ENCODE peak calls at places on chromosome 12, in four cellular contexts. C, R, D and J are unnamed samples. For H3K4me1, the result is how much of the 10 kb centered on the place peaks cover.

GRCh38 chr12:90128526-90128925 is 419.9 kb upstream of the ATP2B1 start:
- DNase-seq in D (no peak), C (no peak), R (no peak), J (no peak)

GRCh38 chr12:39294712-39295111 is 148.2 kb downstream of the KIF21A start:
- DNase-seq in R (no peak), D (no peak), C (no peak), J (no peak)

GRCh38 chr12:15679146-15679545 is 110.0 kb downstream of the EPS8 start:
- DNase-seq in R (no peak), C (no peak), D (no peak), J (no peak)

GRCh38 chr12:68447807-68448138 is 115.6 kb upstream of the MDM1 start:
- DNase-seq in C (no peak), R (no peak), D (no peak), J (no peak)

GRCh38 chr12:50732591-50732990 is 31.3 kb upstream of the ATF1 start:
- DNase-seq in R (no peak), D (no peak), C (no peak), J (peak)

GRCh38 chr12:9248435-9248834 is 40.2 kb upstream of the PZP start:
- DNase-seq in D (no peak), C (no peak), R (no peak), J (no peak)

GRCh38 chr12:125076103-125076502 is 10.9 kb downstream of the AACS start:
- DNase-seq in C (peak), R (no peak), D (no peak), J (no peak)

GRCh38 chr12:33438890-33439586 is 581 bp downstream of the SYT10 start:
- DNase-seq in R (peak), D (no peak), C (peak), J (no peak)

GRCh38 chr12:19893514-19893913 is 454.2 kb downstream of the AEBP2 start:
- DNase-seq in R (no peak), C (peak), D (no peak), J (no peak)

GRCh38 chr12:113899844-113900471 is 66.2 kb downstream of the RBM19 start:
- DNase-seq in D (peak), C (no peak), R (no peak), J (no peak)

GRCh38 chr12:3496964-3497363 is 6.0 kb downstream of the PRMT8 start:
- DNase-seq in R (no peak), C (peak), D (peak), J (no peak)

GRCh38 chr12:75130811-75131210 is 78.8 kb downstream of the KCNC2 start:
- DNase-seq in D (no peak), C (no peak), R (no peak), J (no peak)

GRCh38 chr12:9001233-9001632 is 11.9 kb downstream of the KLRG1 start:
- DNase-seq in D (no peak), R (peak), C (no peak), J (no peak)

GRCh38 chr12:111785651-111786050 is 18.9 kb downstream of the ALDH2 start:
- DNase-seq in C (no peak), R (no peak), D (no peak), J (no peak)

GRCh38 chr12:76706099-76706498 is 57.8 kb upstream of the ZDHHC17 start:
- DNase-seq in R (no peak), D (no peak), C (no peak), J (no peak)

GRCh38 chr12:9163392-9163791 is 44.8 kb downstream of the PZP start:
- DNase-seq in R (no peak), D (no peak), C (no peak), J (no peak)

GRCh38 chr12:85575115-85576096 is 260.8 kb downstream of the RASSF9 start:
- DNase-seq in R (peak), C (peak), D (no peak), J (peak)

GRCh38 chr12:119247720-119248043 is 69.0 kb downstream of the HSPB8 start:
- DNase-seq in D (no peak), R (no peak), C (no peak), J (no peak)

GRCh38 chr12:109987615-109988014 is 8.6 kb downstream of the GIT2 start:
- DNase-seq in D (no peak), R (no peak), C (no peak), J (no peak)

GRCh38 chr12:77118696-77119095 is 53.3 kb upstream of the E2F7 start:
- DNase-seq in D (no peak), C (no peak), R (no peak), J (no peak)

GRCh38 chr12:132512197-132513069 is 22.5 kb downstream of the FBRSL1 start:
- DNase-seq in D (no peak), C (no peak), R (no peak), J (no peak)

GRCh38 chr12:89863332-89863938 is 154.8 kb upstream of the ATP2B1 start:
- DNase-seq in C (no peak), D (no peak), R (no peak), J (no peak)

GRCh38 chr12:76049575-76050251 is 18.1 kb upstream of the PHLDA1 start:
- DNase-seq in D (no peak), C (no peak), R (no peak), J (no peak)

GRCh38 chr12:117168976-117169375 is 21.3 kb downstream of the FBXO21 start:
- DNase-seq in D (no peak), C (no peak), R (no peak), J (no peak)

GRCh38 chr12:23197266-23197665 is 572.3 kb downstream of the ETNK1 start:
- DNase-seq in D (no peak), C (no peak), R (no peak), J (no peak)

GRCh38 chr12:20268121-20268732 is 100.1 kb upstream of the PDE3A start:
- DNase-seq in D (no peak), R (no peak), C (no peak), J (no peak)

GRCh38 chr12:129911437-129912049 is 7.7 kb upstream of the TMEM132D start:
- DNase-seq in R (no peak), C (peak), D (peak), J (peak)

GRCh38 chr12:124557518-124558223 is 9.7 kb downstream of the NCOR2 start:
- DNase-seq in D (no peak), C (no peak), R (no peak), J (no peak)

GRCh38 chr12:81558031-81558430 is 201.1 kb downstream of the PPFIA2 start:
- DNase-seq in R (no peak), D (no peak), C (no peak), J (no peak)

DNA sequence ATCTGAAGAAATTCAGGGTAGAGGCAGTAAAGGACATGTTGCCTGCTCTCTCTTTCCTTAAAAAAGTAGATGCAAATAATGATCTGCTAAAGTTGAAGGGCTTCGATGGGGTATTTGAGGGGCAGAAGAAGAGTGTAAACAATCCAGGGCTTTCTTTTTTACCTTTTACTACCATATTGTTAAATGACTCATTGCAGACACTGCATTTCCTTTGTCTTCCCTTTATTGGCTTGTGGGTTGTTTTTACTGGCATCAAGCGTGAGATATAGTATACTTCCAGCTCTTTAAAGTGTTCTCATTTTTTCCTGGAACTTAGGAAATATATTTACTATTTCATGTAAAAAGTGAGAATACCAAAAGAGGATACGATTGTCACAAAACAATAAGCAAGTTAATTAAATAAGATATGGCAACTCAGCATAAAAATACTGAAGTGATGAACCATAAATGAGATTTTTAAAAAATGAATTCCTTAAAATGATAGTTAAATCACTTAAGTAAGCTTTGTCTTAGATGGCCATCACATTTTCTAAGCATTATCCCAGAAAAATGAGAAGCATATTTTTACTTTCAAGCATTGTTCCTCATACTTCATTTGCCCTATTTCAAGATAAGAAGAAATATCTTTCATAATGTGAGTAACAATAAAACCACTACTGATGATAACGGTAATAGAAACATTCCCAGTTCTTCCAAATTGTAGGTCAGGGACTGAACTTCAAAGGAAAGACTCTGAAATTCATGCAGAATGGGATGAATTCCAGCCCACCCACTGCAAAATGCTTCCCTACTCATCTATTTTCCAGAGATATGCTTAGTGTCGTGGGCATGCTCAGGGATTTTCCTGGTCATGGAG is 72.4 kb upstream of the KRAS start:
- DNase-seq in R (no peak), D (no peak), C (no peak), J (no peak)
- H3K27ac ChIP-seq in R (no peak), D (no peak), C (no peak), J (peak)

GRCh38 chr12:13857750-13858149 is 123.7 kb downstream of the GRIN2B start:
- DNase-seq in C (no peak), R (no peak), D (no peak), J (no peak)

GRCh38 chr12:13853471-13853870 is 127.9 kb downstream of the GRIN2B start:
- DNase-seq in R (no peak), D (no peak), C (no peak), J (no peak)

GRCh38 chr12:13851828-13852227 is 129.6 kb downstream of the GRIN2B start:
- DNase-seq in C (no peak), R (no peak), D (no peak), J (no peak)
- H3K4me1 ChIP-seq in C (under half), R (under half), D (under half), J (under half)

GRCh38 chr12:54021006-54021405 is 7.2 kb upstream of the HOXC6 start:
- DNase-seq in D (no peak), C (no peak), R (peak), J (no peak)
- H3K4me3 ChIP-seq in D (no peak), C (no peak), R (peak), J (peak)

DNA sequence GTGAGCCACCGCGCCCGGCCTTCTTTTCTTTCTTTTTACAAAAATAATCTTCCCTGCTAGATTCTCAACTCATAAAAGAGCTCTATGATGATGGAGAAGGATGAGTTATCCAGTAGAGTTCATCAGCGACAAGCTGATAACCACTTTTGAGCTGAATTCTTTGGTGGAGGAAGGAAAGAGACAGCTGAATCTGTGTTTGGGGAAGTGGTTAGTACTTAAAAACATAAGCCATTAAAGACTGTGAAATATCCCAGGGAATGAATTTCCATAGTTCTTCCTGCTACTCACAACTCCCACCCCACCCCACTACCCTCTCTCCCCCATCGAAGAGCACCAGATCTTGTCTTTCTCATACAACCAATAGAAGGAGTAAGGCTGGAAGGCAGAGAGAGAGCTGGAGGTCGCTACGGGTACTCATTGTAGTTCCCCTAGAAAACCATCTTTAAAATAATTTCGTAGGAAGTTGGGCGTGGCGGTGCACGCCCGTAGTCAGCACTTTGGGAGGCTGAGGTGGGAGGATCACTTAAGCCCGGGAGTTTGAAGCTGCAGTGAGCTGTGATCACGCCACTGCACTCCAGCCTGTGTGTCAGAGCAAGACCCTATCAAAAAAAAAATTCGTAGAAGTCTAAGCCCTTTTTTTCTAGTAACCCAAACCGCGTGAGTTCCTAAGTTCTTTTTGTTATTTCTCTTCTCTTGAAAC is 640 bp upstream of the ESPL1 start:
- DNase-seq in D (no peak), R (no peak), C (peak), J (no peak)
- H3K27ac ChIP-seq in D (no peak), R (no peak), C (no peak), J (no peak)

GRCh38 chr12:121579190-121579791 is 1.5 kb downstream of the KDM2B start:
- DNase-seq in R (peak), D (peak), C (no peak), J (peak)
- H3K4me1 ChIP-seq in R (under half), D (under half), C (under half), J (under half)

GRCh38 chr12:95643251-95643650 is 92.0 kb upstream of the USP44 start:
- DNase-seq in R (no peak), C (peak), D (no peak), J (no peak)

GRCh38 chr12:95648990-95649791 is 97.9 kb upstream of the USP44 start:
- DNase-seq in D (no peak), C (peak), R (no peak), J (no peak)

GRCh38 chr12:95641299-95641947 is 90.1 kb upstream of the USP44 start:
- DNase-seq in D (no peak), R (no peak), C (peak), J (no peak)

GRCh38 chr12:95642583-95642982 is 91.3 kb upstream of the USP44 start:
- DNase-seq in C (peak), R (no peak), D (no peak), J (no peak)

DNA sequence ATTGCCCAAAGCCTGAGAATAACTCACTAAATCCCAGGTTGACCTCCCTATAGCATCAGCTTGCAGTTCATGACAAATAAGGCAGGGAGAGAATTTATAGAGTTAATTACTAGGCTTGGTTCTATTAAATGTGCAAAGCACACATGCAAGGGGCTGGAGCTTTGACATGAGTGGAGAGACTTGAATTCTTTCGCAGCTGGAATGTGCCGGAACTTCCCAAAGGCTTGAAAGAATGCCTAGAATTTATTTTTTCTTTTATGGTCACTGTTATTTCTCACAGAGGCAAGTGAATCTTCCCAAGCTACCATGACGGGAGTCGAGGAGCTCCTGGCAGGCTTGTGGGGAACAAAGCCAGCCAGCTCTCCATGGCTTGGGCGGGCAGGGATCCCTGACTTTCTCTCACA is 95.5 kb upstream of the USP44 start:
- DNase-seq in R (no peak), D (no peak), C (no peak), J (no peak)
- H3K4me3 ChIP-seq in R (no peak), D (no peak), C (no peak), J (no peak)

DNA sequence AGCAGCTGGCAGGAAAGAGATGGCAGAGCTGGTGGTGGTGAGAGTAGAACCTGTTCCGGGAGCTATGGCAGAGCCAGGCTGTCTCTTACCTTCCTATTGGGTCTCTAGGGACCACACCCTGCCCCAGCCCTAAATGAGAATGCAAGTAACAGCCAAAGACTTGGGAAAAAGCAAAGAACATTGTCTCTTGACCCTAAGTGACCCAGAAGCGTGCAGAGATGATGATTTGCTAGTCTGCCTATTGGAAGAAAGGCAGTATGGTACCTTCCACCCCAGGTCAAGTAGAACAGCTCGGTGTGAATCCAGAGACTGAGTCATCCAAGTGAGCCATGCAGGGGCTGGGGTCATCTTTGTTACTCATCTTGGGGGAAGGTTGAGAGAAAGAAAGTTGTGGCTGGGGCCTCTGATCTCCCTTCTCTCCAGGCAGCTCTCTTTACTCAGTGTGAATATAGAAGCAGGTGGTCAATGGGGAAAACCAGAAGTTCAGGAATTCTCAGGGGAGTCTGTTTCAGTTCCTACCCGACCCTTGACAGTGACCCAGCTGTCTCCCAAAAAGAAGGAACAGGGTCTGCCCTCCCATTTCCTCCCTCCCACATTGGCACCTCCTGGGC is 1.7 kb downstream of the BLOC1S1 start:
- DNase-seq in D (no peak), R (no peak), C (peak), J (no peak)
- H3K27ac ChIP-seq in D (no peak), R (peak), C (peak), J (no peak)

GRCh38 chr12:123260081-123260480 is 11.6 kb downstream of the CDK2AP1 start:
- DNase-seq in C (no peak), D (no peak), R (no peak), J (no peak)
- H3K4me1 ChIP-seq in C (under half), D (under half), R (under half), J (under half)

DNA sequence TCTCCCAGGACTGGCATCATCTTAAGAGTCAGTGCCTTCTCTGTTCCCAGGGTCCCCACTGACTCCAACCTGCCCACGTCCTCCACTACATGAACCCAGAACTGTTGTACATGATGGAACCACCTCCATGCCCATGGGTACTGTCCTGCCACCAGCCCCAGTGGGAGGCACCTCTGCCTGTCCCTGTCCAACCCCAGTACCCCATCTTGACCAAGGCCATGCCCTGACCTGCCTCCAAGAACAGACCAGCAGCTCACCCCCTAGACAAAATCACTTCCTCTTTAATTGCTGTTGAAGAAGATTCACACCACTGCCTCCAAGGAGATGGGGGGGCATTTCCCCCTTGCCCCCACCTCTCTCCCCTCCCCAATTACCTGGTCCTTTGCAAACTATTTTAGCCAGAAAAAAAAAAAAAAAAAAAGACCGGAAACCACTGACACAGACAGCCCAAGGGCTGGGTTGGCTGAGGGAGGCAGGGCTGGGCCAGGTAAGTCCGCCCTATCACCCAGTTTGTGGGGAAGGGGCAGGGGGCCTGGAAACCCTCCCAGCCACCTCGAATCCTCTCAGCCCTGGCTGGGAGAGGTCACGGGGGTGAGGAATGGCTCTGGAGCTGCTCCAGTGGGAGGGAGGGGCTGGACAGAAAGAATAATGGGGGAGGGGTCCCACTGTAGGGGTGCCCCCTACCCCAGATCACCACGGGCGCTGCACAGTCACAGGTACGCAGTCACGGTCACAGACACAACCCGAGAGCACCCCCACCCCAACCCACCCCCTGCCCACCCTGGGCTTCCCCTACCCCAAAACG is 13.4 kb downstream of the AGAP2 start:
- DNase-seq in D (no peak), R (no peak), C (no peak), J (peak)
- H3K4me3 ChIP-seq in D (no peak), R (no peak), C (no peak), J (no peak)